ENCODE peak calls at places on chromosomes 13 and 19, in nine cellular contexts. Q is ELR; M is memory B cell; R is COR-L47; B is activated CD4-positive, CD25-positive, alpha-beta regulatory T cell treated with anti-CD3 and anti-CD28 coated beads, Interleukin-2, amount 50 U/mL, for 72 hours; G is left cardiac atrium; J is smooth muscle cell of the brain vasculature; H is stimulated activated naive B cell treated with anti-CD40 and anti-IgM and Interleukin-4, amounts not matched to agents 10 μg/mL and 1 μg/mL and 100 μg/mL, for 72 hours; F is H1. Z is an unnamed sample.

GRCh38 chr19:29724102-29724641 is 9.1 kb upstream of the C19orf12 start:
- DNase-seq in Q (no peak), M (no peak), R (no peak), B (no peak), G (no peak), J (no peak), H (no peak), F (no peak), Z (no peak)

GRCh38 chr19:13839938-13840750 is 36.8 kb upstream of the NANOS3 start:
- DNase-seq in Q (peak), M (peak), R (no peak), B (no peak), G (peak), J (no peak), H (no peak), F (no peak), Z (peak)

GRCh38 chr19:44850641-44851109 is 4.6 kb downstream of the NECTIN2 start:
- DNase-seq in Q (no peak), M (no peak), R (peak), B (no peak), G (peak), J (no peak), H (no peak), F (no peak), Z (peak)

GRCh38 chr13:44012910-44013309 is 133.2 kb downstream of the LACC1 start:
- DNase-seq in Q (no peak), M (no peak), R (no peak), B (no peak), G (no peak), J (no peak), H (no peak), F (no peak), Z (no peak)

GRCh38 chr13:69856331-69856730 is 251.3 kb upstream of the ATXN8OS start:
- DNase-seq in Q (peak), M (no peak), R (no peak), B (no peak), G (no peak), J (no peak), H (no peak), F (peak), Z (no peak)

GRCh38 chr19:12244370-12244769 is 50.3 kb downstream of the ZNF44 start:
- DNase-seq in Q (peak), M (no peak), R (no peak), B (no peak), G (no peak), J (no peak), H (no peak), F (no peak), Z (no peak)

GRCh38 chr13:34174671-34175145 is 356.8 kb downstream of the RFC3 start:
- DNase-seq in Q (no peak), M (no peak), R (no peak), B (no peak), G (no peak), J (no peak), H (no peak), F (no peak), Z (no peak)

GRCh38 chr13:37495046-37495445 is 103.5 kb downstream of the POSTN start:
- DNase-seq in Q (peak), M (no peak), R (peak), B (no peak), G (no peak), J (no peak), H (no peak), F (no peak), Z (no peak)

GRCh38 chr19:55087542-55087935 is 11.9 kb downstream of the EPS8L1 start:
- DNase-seq in Q (peak), M (no peak), R (no peak), B (no peak), G (peak), J (no peak), H (no peak), F (no peak), Z (no peak)

GRCh38 chr13:59475911-59476310 is 687.8 kb downstream of the DIAPH3 start:
- DNase-seq in Q (no peak), M (no peak), R (no peak), B (no peak), G (no peak), J (no peak), H (no peak), F (no peak), Z (no peak)

GRCh38 chr13:92354583-92354982 is 872.0 kb upstream of the GPC6 start:
- DNase-seq in Q (no peak), M (no peak), R (no peak), B (no peak), G (no peak), J (no peak), H (no peak), F (no peak), Z (no peak)

GRCh38 chr13:20161275-20161950 is 561 bp upstream of the GJA3 start:
- DNase-seq in Q (peak), M (peak), R (no peak), B (peak), G (peak), J (no peak), H (peak), F (no peak), Z (no peak)

GRCh38 chr19:5152767-5153532 is 184.0 kb downstream of the KDM4B start:
- DNase-seq in Q (no peak), M (no peak), R (no peak), B (no peak), G (no peak), J (no peak), H (no peak), F (no peak), Z (no peak)

GRCh38 chr13:70905035-70905434 is 796.8 kb upstream of the KLHL1 start:
- DNase-seq in Q (no peak), M (no peak), R (no peak), B (no peak), G (no peak), J (no peak), H (no peak), F (no peak), Z (no peak)

GRCh38 chr13:102333320-102334181 is 68.3 kb downstream of the FGF14 start:
- DNase-seq in Q (no peak), M (no peak), R (peak), B (no peak), G (no peak), J (no peak), H (no peak), F (no peak), Z (no peak)

GRCh38 chr13:112790735-112791641 is 101.2 kb downstream of the ATP11A start:
- DNase-seq in Q (no peak), M (no peak), R (no peak), B (no peak), G (no peak), J (no peak), H (no peak), F (no peak), Z (no peak)

GRCh38 chr19:3189702-3190469 is 4.2 kb downstream of the NCLN start:
- DNase-seq in Q (no peak), M (no peak), R (no peak), B (no peak), G (peak), J (no peak), H (no peak), F (no peak), Z (no peak)

GRCh38 chr13:19089315-19089714 is 92.3 kb downstream of the TUBA3C start:
- DNase-seq in Q (no peak), M (no peak), R (no peak), B (no peak), G (no peak), J (no peak), H (no peak), F (no peak), Z (no peak)

GRCh38 chr13:52949744-52950143 is 78.9 kb upstream of the OLFM4 start:
- DNase-seq in Q (no peak), M (no peak), R (no peak), B (no peak), G (no peak), J (no peak), H (no peak), F (no peak), Z (no peak)

GRCh38 chr13:24684600-24684998 is 4.4 kb downstream of the ATP12A start:
- DNase-seq in Q (no peak), M (no peak), R (no peak), B (no peak), G (no peak), J (no peak), H (peak), F (no peak), Z (no peak)

GRCh38 chr13:19634129-19634740 is 776 bp downstream of the MPHOSPH8 start:
- DNase-seq in Q (peak), M (no peak), R (peak), B (no peak), G (no peak), J (no peak), H (no peak), F (no peak), Z (peak)

GRCh38 chr13:113933901-113934300 is 40.0 kb downstream of the C13orf46 start:
- DNase-seq in Q (no peak), M (no peak), R (no peak), B (no peak), G (no peak), J (no peak), H (no peak), F (no peak), Z (peak)

GRCh38 chr19:33461256-33462111 is 60.1 kb downstream of the PEPD start:
- DNase-seq in Q (no peak), M (no peak), R (no peak), B (peak), G (no peak), J (no peak), H (no peak), F (no peak), Z (no peak)

GRCh38 chr19:58021541-58022282 is 12.1 kb upstream of the ZSCAN1 start:
- DNase-seq in Q (peak), M (no peak), R (peak), B (no peak), G (peak), J (no peak), H (peak), F (no peak), Z (peak)

GRCh38 chr13:42396901-42397670 is 125.1 kb downstream of the AKAP11 start:
- DNase-seq in Q (no peak), M (no peak), R (no peak), B (no peak), G (no peak), J (no peak), H (no peak), F (no peak), Z (no peak)

GRCh38 chr19:17835182-17836006 is 12.4 kb downstream of the JAK3 start:
- DNase-seq in Q (no peak), M (no peak), R (no peak), B (no peak), G (no peak), J (no peak), H (no peak), F (no peak), Z (no peak)

GRCh38 chr13:54162069-54162468 is 1133.5 kb downstream of the OLFM4 start:
- DNase-seq in Q (no peak), M (no peak), R (no peak), B (no peak), G (no peak), J (no peak), H (no peak), F (no peak), Z (no peak)

GRCh38 chr13:84925443-84925842 is 873.8 kb downstream of the SLITRK6 start:
- DNase-seq in Q (peak), M (no peak), R (no peak), B (no peak), G (no peak), J (no peak), H (no peak), F (no peak), Z (no peak)

GRCh38 chr19:30851646-30852045 is 479.5 kb downstream of the ZNF536 start:
- DNase-seq in Q (no peak), M (no peak), R (no peak), B (no peak), G (no peak), J (no peak), H (no peak), F (no peak), Z (no peak)

GRCh38 chr19:17282488-17283256 is 971 bp downstream of the ANKLE1 start:
- DNase-seq in Q (peak), M (peak), R (peak), B (peak), G (peak), J (peak), H (peak), F (no peak), Z (peak)

GRCh38 chr19:14085309-14085995 is at the start of gene C19orf67:
- DNase-seq in Q (no peak), M (no peak), R (no peak), B (no peak), G (no peak), J (no peak), H (no peak), F (no peak), Z (no peak)